ENCODE peak calls at places on chromosomes 4 and X, in four cellular contexts. Z, F, J and N are unnamed samples.

GRCh38 chr4:103482471-103482870 is 237.3 kb downstream of the TACR3 start:
- DNase-seq in Z (no peak), F (no peak), J (no peak), N (no peak)

GRCh38 chr4:139903845-139904244 is 238.2 kb downstream of the MGST2 start:
- DNase-seq in Z (no peak), F (peak; percentile 43), J (no peak), N (no peak)

GRCh38 chr4:174663254-174663653 is 141.0 kb upstream of the HPGD start:
- DNase-seq in Z (no peak), F (no peak), J (no peak), N (no peak)

GRCh38 chr4:2938906-2939305 is 24.3 kb downstream of the NOP14 start:
- DNase-seq in Z (peak; percentile 33), F (no peak), J (no peak), N (no peak)

GRCh38 chrX:106742831-106743230 is 16.3 kb downstream of the RNF128 start:
- DNase-seq in Z (no peak), F (no peak), J (no peak), N (no peak)

GRCh38 chr4:188934320-188934975 is 795.2 kb downstream of the TRIML1 start:
- DNase-seq in Z (no peak), F (no peak), J (peak; percentile 49), N (no peak)

GRCh38 chr4:72987741-72988729 is 81.5 kb downstream of the COX18 start:
- DNase-seq in Z (no peak), F (no peak), J (no peak), N (no peak)

GRCh38 chr4:40484346-40484745 is 145.3 kb downstream of the RBM47 start:
- DNase-seq in Z (no peak), F (no peak), J (no peak), N (no peak)

GRCh38 chr4:55554453-55555030 is 7.8 kb upstream of the CLOCK start:
- DNase-seq in Z (no peak), F (no peak), J (no peak), N (no peak)

GRCh38 chr4:128866281-128866680 is 56.8 kb downstream of the JADE1 start:
- DNase-seq in Z (no peak), F (no peak), J (no peak), N (no peak)

GRCh38 chr4:7652906-7653305 is 218.2 kb upstream of the PSAPL1 start:
- DNase-seq in Z (no peak), F (no peak), J (no peak), N (no peak)

GRCh38 chr4:102869569-102870227 is 906 bp downstream of the CISD2 start:
- DNase-seq in Z (no peak), F (no peak), J (no peak), N (no peak)

GRCh38 chr4:150462743-150463142 is 119.2 kb upstream of the MAB21L2 start:
- DNase-seq in Z (no peak), F (no peak), J (no peak), N (no peak)

GRCh38 chr4:48766393-48766792 is 13.7 kb downstream of the FRYL start:
- DNase-seq in Z (no peak), F (no peak), J (no peak), N (no peak)

GRCh38 chr4:48767530-48767929 is 12.5 kb downstream of the FRYL start:
- DNase-seq in Z (no peak), F (no peak), J (no peak), N (no peak)

GRCh38 chr4:48762408-48762807 is 17.7 kb downstream of the FRYL start:
- DNase-seq in Z (no peak), F (no peak), J (no peak), N (no peak)

GRCh38 chr4:48772568-48772967 is 7.5 kb downstream of the FRYL start:
- DNase-seq in Z (no peak), F (no peak), J (no peak), N (no peak)

GRCh38 chr4:48767055-48767454 is 13.0 kb downstream of the FRYL start:
- DNase-seq in Z (no peak), F (no peak), J (no peak), N (no peak)
- TF ChIP-seq CTCF in Z (no peak), F (no peak), J (no peak), N (no peak)

GRCh38 chr4:71711985-71712348 is 71.9 kb downstream of the GC start:
- DNase-seq in Z (no peak), F (no peak), J (no peak), N (no peak)
- TF ChIP-seq CTCF in Z (no peak), F (no peak), J (no peak), N (no peak)

GRCh38 chr4:85370400-85371032 is 104.4 kb upstream of the ARHGAP24 start:
- DNase-seq in Z (no peak), F (peak; percentile 18), J (peak; percentile 44), N (no peak)

GRCh38 chr4:85367815-85368214 is 107.1 kb upstream of the ARHGAP24 start:
- DNase-seq in Z (no peak), F (no peak), J (no peak), N (no peak)

GRCh38 chr4:85369703-85370380 is 105.1 kb upstream of the ARHGAP24 start:
- DNase-seq in Z (no peak), F (no peak), J (no peak), N (no peak)

GRCh38 chr4:85368932-85369331 is 106.0 kb upstream of the ARHGAP24 start:
- DNase-seq in Z (no peak), F (no peak), J (no peak), N (no peak)

DNA sequence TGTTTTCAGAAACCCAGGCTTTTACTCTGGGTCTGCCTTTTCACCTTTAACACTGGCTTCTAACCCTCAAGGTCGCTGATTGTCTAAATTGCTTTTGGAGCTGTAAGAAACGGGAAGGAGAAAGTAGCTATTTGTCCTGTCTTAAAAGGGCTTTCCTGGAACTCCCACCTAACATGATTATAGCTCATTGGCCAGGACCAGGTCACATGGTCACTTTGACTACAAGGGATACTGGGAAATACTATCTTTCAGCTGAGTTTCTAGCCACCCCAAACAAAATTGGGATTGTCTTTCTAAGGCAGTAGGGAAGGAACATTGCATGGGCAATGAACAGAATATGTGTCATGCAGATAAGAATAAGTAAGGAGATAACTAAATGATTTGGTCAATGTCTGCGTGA is 106.7 kb upstream of the ARHGAP24 start:
- DNase-seq in Z (no peak), F (no peak), J (no peak), N (no peak)
- TF ChIP-seq CTCF in Z (no peak), F (no peak), J (no peak), N (no peak)

GRCh38 chrX:38127961-38128360 is 92.7 kb downstream of the SRPX start:
- DNase-seq in Z (no peak), F (no peak), J (no peak), N (no peak)

GRCh38 chrX:38124000-38124399 is 96.7 kb downstream of the SRPX start:
- DNase-seq in Z (no peak), F (no peak), J (no peak), N (no peak)

GRCh38 chrX:38129366-38129765 is 91.3 kb downstream of the SRPX start:
- DNase-seq in Z (no peak), F (no peak), J (no peak), N (no peak)

DNA sequence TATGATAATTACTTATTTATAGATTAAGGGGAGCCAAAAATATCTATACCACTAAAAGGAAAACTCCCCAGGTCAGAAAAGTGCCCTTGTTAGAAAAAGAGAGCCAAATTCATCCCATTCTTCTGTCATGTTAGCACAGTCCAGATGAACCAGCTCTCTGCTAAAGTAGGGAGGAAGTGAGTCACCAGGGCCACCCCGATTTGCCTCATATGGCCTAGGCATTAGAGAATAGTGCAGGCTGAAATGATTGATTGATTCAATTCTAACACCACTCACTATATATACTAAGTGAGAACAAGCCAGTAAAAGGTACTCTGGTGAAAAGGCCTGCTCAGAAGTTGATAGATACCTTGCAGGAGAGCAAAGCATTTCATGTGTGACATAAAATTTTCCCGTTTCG is 94.5 kb downstream of the SRPX start:
- DNase-seq in Z (no peak), F (no peak), J (no peak), N (no peak)
- TF ChIP-seq CTCF in Z (no peak), F (no peak), J (no peak), N (no peak)

GRCh38 chr4:121464854-121465253 is 84.0 kb upstream of the QRFPR start:
- DNase-seq in Z (no peak), F (no peak), J (no peak), N (no peak)
- TF ChIP-seq CTCF in Z (no peak), F (no peak), J (no peak), N (no peak)

DNA sequence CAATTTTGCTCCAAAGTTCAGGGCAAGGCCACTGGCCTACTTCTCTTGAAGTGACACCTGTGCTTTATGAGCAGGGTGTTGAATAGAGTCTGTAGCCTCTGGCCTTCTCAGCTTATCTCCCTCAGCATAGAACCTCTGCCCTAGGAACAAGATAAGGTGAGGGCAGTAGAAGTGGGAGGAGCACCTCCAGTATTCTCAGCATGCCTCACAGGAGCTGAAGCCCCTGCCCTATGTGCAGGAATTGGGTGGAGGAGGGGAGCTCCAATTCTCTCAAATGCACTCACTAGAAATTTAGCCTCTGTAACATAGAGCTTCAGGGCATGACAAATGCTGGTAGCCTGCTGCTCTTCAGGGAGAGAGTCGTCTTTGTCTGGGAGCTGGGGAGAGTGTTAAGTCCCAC is 479.3 kb downstream of the IL1RAPL1 start:
- DNase-seq in Z (no peak), F (no peak), J (no peak), N (no peak)
- TF ChIP-seq CTCF in Z (no peak), F (no peak), J (no peak), N (no peak)

DNA sequence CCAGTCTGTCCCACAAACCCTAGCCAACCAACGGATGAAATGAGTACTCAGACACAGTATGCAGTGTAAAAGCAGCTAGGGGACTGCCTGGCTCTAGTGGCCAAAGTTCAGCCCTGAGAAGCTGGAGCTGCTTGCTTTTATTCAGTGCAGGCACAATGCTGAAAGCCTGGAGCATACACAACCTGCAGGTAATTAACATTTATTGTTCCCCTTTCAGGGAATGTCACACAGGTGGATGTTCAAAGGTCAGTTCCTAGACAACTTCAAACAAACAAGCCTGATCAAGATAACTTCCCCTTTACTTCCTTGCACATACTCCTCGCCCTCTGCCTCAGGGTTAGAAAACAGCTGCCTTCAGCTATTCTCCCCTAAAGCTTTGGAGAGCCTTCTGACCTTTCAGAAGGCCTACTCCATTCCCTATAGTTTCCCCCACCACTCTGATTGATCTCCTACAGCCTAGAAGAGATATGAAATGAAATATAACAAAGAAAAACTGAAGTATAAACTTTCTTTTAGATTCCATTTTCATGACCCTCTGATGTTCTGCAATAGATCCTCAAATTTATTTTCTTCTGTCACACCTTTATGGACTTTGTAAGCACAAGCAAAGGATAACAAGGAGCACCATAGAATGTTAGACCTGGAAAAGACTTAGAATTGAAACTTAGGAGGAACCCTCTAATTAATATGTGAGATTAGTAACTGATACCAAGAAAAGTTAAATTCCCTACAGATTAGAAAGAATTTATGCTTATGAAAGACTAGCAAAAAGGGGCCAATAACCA is 6.8 kb upstream of the DCAF8L1 start:
- DNase-seq in Z (no peak), F (no peak), J (no peak), N (no peak)
- TF ChIP-seq CTCF in Z (no peak), F (no peak), J (no peak), N (no peak)

GRCh38 chr4:122728781-122729330 is 3.6 kb upstream of the BBS12 start:
- DNase-seq in Z (no peak), F (no peak), J (no peak), N (no peak)

GRCh38 chr4:122731676-122732075 is 828 bp upstream of the BBS12 start:
- DNase-seq in Z (no peak), F (no peak), J (no peak), N (no peak)

GRCh38 chr4:122733805-122734155 is 1.3 kb downstream of the BBS12 start:
- DNase-seq in Z (no peak), F (no peak), J (no peak), N (no peak)

GRCh38 chr4:122732329-122733026 is at the start of gene BBS12:
- DNase-seq in Z (peak; percentile 98), F (peak; percentile 91), J (peak; percentile 96), N (peak; percentile 80)
- TF ChIP-seq CTCF in Z (peak; percentile 34), F (peak; percentile 4), J (no peak), N (peak; percentile 34)